ENCODE peak calls at places on chromosomes 13 and 19, in nine cellular contexts. One of them, this sample, is unnamed.

GRCh38 chr13:85864963-85865530 is 65.8 kb upstream of the SLITRK6 start:
- DNase-seq in lower lobe of right lung: no peak
- DNase-seq in right atrium auricular region: no peak
- DNase-seq in CD8-positive, alpha-beta memory T cell: no peak
- DNase-seq in A549: no peak
- DNase-seq in cardiac muscle cell: peak; percentile 1
- DNase-seq in IMR-90: peak; percentile 38
- DNase-seq in neural progenitor cell: peak; percentile 58
- DNase-seq in aorta: no peak
- DNase-seq in this sample: peak; percentile 50

GRCh38 chr19:31448221-31448657 is 99.0 kb upstream of the TSHZ3 start:
- DNase-seq in lower lobe of right lung: peak; percentile 53
- DNase-seq in right atrium auricular region: peak; percentile 83
- DNase-seq in CD8-positive, alpha-beta memory T cell: no peak
- DNase-seq in A549: no peak
- DNase-seq in cardiac muscle cell: peak; percentile 94
- DNase-seq in IMR-90: peak; percentile 89
- DNase-seq in neural progenitor cell: no peak
- DNase-seq in aorta: no peak
- DNase-seq in this sample: peak; percentile 39

GRCh38 chr19:29624489-29625210 is 18.6 kb downstream of the POP4 start:
- DNase-seq in lower lobe of right lung: no peak
- DNase-seq in right atrium auricular region: no peak
- DNase-seq in CD8-positive, alpha-beta memory T cell: no peak
- DNase-seq in A549: no peak
- DNase-seq in cardiac muscle cell: no peak
- DNase-seq in IMR-90: peak; percentile 4
- DNase-seq in neural progenitor cell: no peak
- DNase-seq in aorta: peak; percentile 14
- DNase-seq in this sample: no peak

GRCh38 chr13:102667023-102667422 is 27.8 kb downstream of the METTL21C start:
- DNase-seq in lower lobe of right lung: no peak
- DNase-seq in right atrium auricular region: no peak
- DNase-seq in CD8-positive, alpha-beta memory T cell: no peak
- DNase-seq in A549: no peak
- DNase-seq in cardiac muscle cell: no peak
- DNase-seq in IMR-90: no peak
- DNase-seq in neural progenitor cell: no peak
- DNase-seq in aorta: no peak
- DNase-seq in this sample: no peak

GRCh38 chr13:25806304-25806974 is 245.4 kb downstream of the SHISA2 start:
- DNase-seq in lower lobe of right lung: no peak
- DNase-seq in right atrium auricular region: no peak
- DNase-seq in CD8-positive, alpha-beta memory T cell: no peak
- DNase-seq in A549: no peak
- DNase-seq in cardiac muscle cell: no peak
- DNase-seq in IMR-90: no peak
- DNase-seq in neural progenitor cell: no peak
- DNase-seq in aorta: no peak
- DNase-seq in this sample: no peak

GRCh38 chr13:78607409-78608253 is 4.3 kb upstream of the POU4F1 start:
- DNase-seq in lower lobe of right lung: no peak
- DNase-seq in right atrium auricular region: no peak
- DNase-seq in CD8-positive, alpha-beta memory T cell: no peak
- DNase-seq in A549: no peak
- DNase-seq in cardiac muscle cell: no peak
- DNase-seq in IMR-90: no peak
- DNase-seq in neural progenitor cell: peak; percentile 62
- DNase-seq in aorta: peak; percentile 73
- DNase-seq in this sample: no peak

GRCh38 chr19:40614595-40615411 is 13.6 kb downstream of the LTBP4 start:
- DNase-seq in lower lobe of right lung: peak; percentile 86
- DNase-seq in right atrium auricular region: peak; percentile 93
- DNase-seq in CD8-positive, alpha-beta memory T cell: no peak
- DNase-seq in A549: no peak
- DNase-seq in cardiac muscle cell: peak; percentile 96
- DNase-seq in IMR-90: peak; percentile 99
- DNase-seq in neural progenitor cell: peak; percentile 92
- DNase-seq in aorta: peak; percentile 91
- DNase-seq in this sample: peak; percentile 95

GRCh38 chr13:85693889-85694511 is 105.2 kb downstream of the SLITRK6 start:
- DNase-seq in lower lobe of right lung: no peak
- DNase-seq in right atrium auricular region: no peak
- DNase-seq in CD8-positive, alpha-beta memory T cell: no peak
- DNase-seq in A549: peak; percentile 3
- DNase-seq in cardiac muscle cell: peak; percentile 2
- DNase-seq in IMR-90: peak; percentile 44
- DNase-seq in neural progenitor cell: no peak
- DNase-seq in aorta: no peak
- DNase-seq in this sample: peak; percentile 22

GRCh38 chr13:57409121-57409520 is 222.4 kb upstream of the PCDH17 start:
- DNase-seq in lower lobe of right lung: no peak
- DNase-seq in right atrium auricular region: no peak
- DNase-seq in CD8-positive, alpha-beta memory T cell: no peak
- DNase-seq in A549: no peak
- DNase-seq in cardiac muscle cell: no peak
- DNase-seq in IMR-90: no peak
- DNase-seq in neural progenitor cell: peak; percentile 38
- DNase-seq in aorta: no peak
- DNase-seq in this sample: no peak

GRCh38 chr13:27270594-27271520 is at the start of gene RASL11A:
- DNase-seq in lower lobe of right lung: peak; percentile 92
- DNase-seq in right atrium auricular region: peak; percentile 84
- DNase-seq in CD8-positive, alpha-beta memory T cell: peak; percentile 79
- DNase-seq in A549: peak; percentile 41
- DNase-seq in cardiac muscle cell: peak; percentile 91
- DNase-seq in IMR-90: peak; percentile 87
- DNase-seq in neural progenitor cell: peak; percentile 94
- DNase-seq in aorta: peak; percentile 96
- DNase-seq in this sample: peak; percentile 97

GRCh38 chr19:52297601-52298358 is 811 bp downstream of the ZNF480 start:
- DNase-seq in lower lobe of right lung: no peak
- DNase-seq in right atrium auricular region: no peak
- DNase-seq in CD8-positive, alpha-beta memory T cell: no peak
- DNase-seq in A549: no peak
- DNase-seq in cardiac muscle cell: peak; percentile 8
- DNase-seq in IMR-90: peak; percentile 11
- DNase-seq in neural progenitor cell: peak; percentile 5
- DNase-seq in aorta: no peak
- DNase-seq in this sample: no peak

GRCh38 chr19:8214802-8215201 is 5.6 kb downstream of the CERS4 start:
- DNase-seq in lower lobe of right lung: no peak
- DNase-seq in right atrium auricular region: no peak
- DNase-seq in CD8-positive, alpha-beta memory T cell: no peak
- DNase-seq in A549: no peak
- DNase-seq in cardiac muscle cell: peak; percentile 11
- DNase-seq in IMR-90: no peak
- DNase-seq in neural progenitor cell: no peak
- DNase-seq in aorta: no peak
- DNase-seq in this sample: no peak

DNA sequence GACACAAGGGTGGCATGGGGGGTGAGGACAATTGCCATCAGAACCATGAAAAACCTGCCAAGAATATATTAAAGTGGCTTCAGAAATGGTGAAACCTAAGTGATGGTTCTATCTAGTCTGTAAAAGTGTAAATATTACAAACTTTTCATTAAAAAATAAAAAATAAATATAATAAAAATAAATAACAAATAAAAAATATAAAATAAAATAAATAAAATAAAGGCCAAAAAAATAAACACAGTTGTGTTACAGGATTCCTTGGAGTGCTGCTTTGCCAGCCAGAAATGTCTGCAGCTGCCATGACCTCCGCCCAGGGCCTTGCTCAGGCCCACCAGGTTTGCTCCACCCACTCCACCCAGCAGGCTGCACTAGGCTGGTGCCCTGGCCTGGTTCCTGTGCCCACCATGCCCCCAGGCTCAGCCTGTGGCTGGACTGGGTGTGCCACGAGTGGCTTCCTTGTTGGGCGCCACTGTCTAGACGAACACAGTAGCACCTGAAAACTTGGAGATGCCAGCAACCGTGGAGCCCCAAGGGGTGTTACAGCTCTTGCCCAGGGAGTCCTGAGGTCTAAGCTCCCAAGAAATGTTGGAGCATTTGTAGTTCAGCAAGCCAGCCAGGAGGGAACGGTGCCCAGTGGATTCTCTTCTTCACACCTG is 20.9 kb downstream of the CCDC70 start:
- DNase-seq in lower lobe of right lung: no peak
- DNase-seq in right atrium auricular region: no peak
- DNase-seq in CD8-positive, alpha-beta memory T cell: no peak
- DNase-seq in A549: no peak
- DNase-seq in cardiac muscle cell: no peak
- DNase-seq in IMR-90: no peak
- DNase-seq in neural progenitor cell: no peak
- DNase-seq in aorta: no peak
- DNase-seq in this sample: no peak
- H3K4me1 ChIP-seq in lower lobe of right lung: no peaks in the 10 kb centered on the region
- H3K4me1 ChIP-seq in right atrium auricular region: no peaks in the 10 kb centered on the region
- H3K4me1 ChIP-seq in CD8-positive, alpha-beta memory T cell: no peaks in the 10 kb centered on the region
- H3K4me1 ChIP-seq in A549: no peaks in the 10 kb centered on the region
- H3K4me1 ChIP-seq in cardiac muscle cell: no peaks in the 10 kb centered on the region
- H3K4me1 ChIP-seq in IMR-90: no peaks in the 10 kb centered on the region
- H3K4me1 ChIP-seq in neural progenitor cell: peaks cover 6% of the 10 kb centered on the region
- H3K4me1 ChIP-seq in aorta: no peaks in the 10 kb centered on the region
- H3K4me1 ChIP-seq in this sample: no peaks in the 10 kb centered on the region

DNA sequence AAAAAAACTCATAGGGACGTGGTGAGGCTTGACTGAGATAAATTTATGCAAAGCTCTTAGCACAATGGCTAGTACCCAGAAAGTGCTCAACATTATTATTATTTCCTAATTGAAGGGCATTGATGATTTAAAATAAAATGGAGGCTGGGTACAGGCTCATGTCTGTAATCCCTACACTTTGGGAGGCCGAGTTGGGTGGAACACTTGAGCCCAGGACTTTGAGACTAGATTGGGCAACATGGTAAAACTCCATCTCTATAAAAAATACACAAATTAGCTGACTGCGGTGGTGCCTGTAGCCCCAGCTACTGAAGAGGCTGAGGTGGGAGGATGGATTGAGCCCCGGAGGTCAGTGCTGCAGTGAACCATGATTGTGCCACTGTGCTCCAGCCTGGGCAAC is 49.6 kb downstream of the LRCH1 start:
- DNase-seq in lower lobe of right lung: no peak
- DNase-seq in right atrium auricular region: no peak
- DNase-seq in CD8-positive, alpha-beta memory T cell: no peak
- DNase-seq in A549: no peak
- DNase-seq in cardiac muscle cell: no peak
- DNase-seq in IMR-90: no peak
- DNase-seq in neural progenitor cell: no peak
- DNase-seq in aorta: no peak
- DNase-seq in this sample: no peak
- H3K4me1 ChIP-seq in lower lobe of right lung: peaks cover 85% of the 10 kb centered on the region
- H3K4me1 ChIP-seq in right atrium auricular region: peaks cover 72% of the 10 kb centered on the region
- H3K4me1 ChIP-seq in CD8-positive, alpha-beta memory T cell: peaks cover 40% of the 10 kb centered on the region
- H3K4me1 ChIP-seq in A549: peaks cover 75% of the 10 kb centered on the region
- H3K4me1 ChIP-seq in cardiac muscle cell: peaks cover 31% of the 10 kb centered on the region
- H3K4me1 ChIP-seq in IMR-90: peaks cover 13% of the 10 kb centered on the region
- H3K4me1 ChIP-seq in neural progenitor cell: peaks cover 10% of the 10 kb centered on the region
- H3K4me1 ChIP-seq in aorta: peaks cover 26% of the 10 kb centered on the region
- H3K4me1 ChIP-seq in this sample: peaks cover 30% of the 10 kb centered on the region

GRCh38 chr13:113837554-113838355 is 26.1 kb downstream of the GAS6 start:
- DNase-seq in lower lobe of right lung: peak; percentile 84
- DNase-seq in right atrium auricular region: peak; percentile 95
- DNase-seq in CD8-positive, alpha-beta memory T cell: no peak
- DNase-seq in A549: peak; percentile 62
- DNase-seq in cardiac muscle cell: peak; percentile 98
- DNase-seq in IMR-90: peak; percentile 98
- DNase-seq in neural progenitor cell: no peak
- DNase-seq in aorta: peak; percentile 98
- DNase-seq in this sample: peak; percentile 98
- H3K4me1 ChIP-seq in lower lobe of right lung: peaks cover 43% of the 10 kb centered on the region
- H3K4me1 ChIP-seq in right atrium auricular region: peaks cover 55% of the 10 kb centered on the region
- H3K4me1 ChIP-seq in CD8-positive, alpha-beta memory T cell: peaks cover 20% of the 10 kb centered on the region
- H3K4me1 ChIP-seq in A549: peaks cover 46% of the 10 kb centered on the region
- H3K4me1 ChIP-seq in cardiac muscle cell: peaks cover 34% of the 10 kb centered on the region
- H3K4me1 ChIP-seq in IMR-90: peaks cover 42% of the 10 kb centered on the region
- H3K4me1 ChIP-seq in neural progenitor cell: peaks cover 15% of the 10 kb centered on the region
- H3K4me1 ChIP-seq in aorta: no peaks in the 10 kb centered on the region
- H3K4me1 ChIP-seq in this sample: peaks cover 35% of the 10 kb centered on the region

DNA sequence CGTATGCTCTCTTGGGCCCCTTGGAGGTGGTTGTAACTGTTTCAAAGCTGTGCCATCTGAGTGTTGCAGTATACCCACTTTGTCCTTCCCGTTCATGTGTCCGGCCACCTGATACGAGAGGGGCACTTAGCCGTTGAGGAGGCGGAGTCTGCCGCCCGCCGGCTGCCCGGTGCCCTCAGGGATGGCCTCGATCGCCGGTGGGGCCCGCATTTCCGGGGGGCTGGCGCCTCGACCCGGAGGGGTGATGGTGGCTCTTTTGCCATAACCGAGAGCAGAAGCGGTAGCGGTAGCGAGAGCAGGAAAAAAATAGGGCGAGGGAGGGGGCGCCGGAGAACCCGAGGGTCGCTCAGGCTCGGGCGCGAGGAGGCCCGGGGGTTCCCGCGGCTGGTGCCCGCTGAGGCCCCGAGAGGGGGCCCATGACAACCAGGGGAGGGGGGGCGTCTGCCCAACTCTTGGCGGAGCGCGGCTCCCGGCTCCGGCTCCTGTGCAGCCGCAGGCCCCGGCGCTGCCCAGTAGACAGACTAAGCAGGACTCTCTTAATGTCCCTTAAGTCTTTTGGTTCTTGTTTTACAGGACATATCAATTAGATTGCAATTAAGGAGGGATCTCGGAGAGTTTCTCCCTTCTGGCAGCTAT is 342.7 kb upstream of the SGCG start:
- DNase-seq in lower lobe of right lung: no peak
- DNase-seq in right atrium auricular region: no peak
- DNase-seq in CD8-positive, alpha-beta memory T cell: no peak
- DNase-seq in A549: no peak
- DNase-seq in cardiac muscle cell: no peak
- DNase-seq in IMR-90: no peak
- DNase-seq in neural progenitor cell: no peak
- DNase-seq in aorta: no peak
- DNase-seq in this sample: no peak
- H3K4me1 ChIP-seq in lower lobe of right lung: no peaks in the 10 kb centered on the region
- H3K4me1 ChIP-seq in right atrium auricular region: peaks cover 3% of the 10 kb centered on the region
- H3K4me1 ChIP-seq in CD8-positive, alpha-beta memory T cell: no peaks in the 10 kb centered on the region
- H3K4me1 ChIP-seq in A549: no peaks in the 10 kb centered on the region
- H3K4me1 ChIP-seq in cardiac muscle cell: no peaks in the 10 kb centered on the region
- H3K4me1 ChIP-seq in IMR-90: no peaks in the 10 kb centered on the region
- H3K4me1 ChIP-seq in neural progenitor cell: no peaks in the 10 kb centered on the region
- H3K4me1 ChIP-seq in aorta: no peaks in the 10 kb centered on the region
- H3K4me1 ChIP-seq in this sample: no peaks in the 10 kb centered on the region

DNA sequence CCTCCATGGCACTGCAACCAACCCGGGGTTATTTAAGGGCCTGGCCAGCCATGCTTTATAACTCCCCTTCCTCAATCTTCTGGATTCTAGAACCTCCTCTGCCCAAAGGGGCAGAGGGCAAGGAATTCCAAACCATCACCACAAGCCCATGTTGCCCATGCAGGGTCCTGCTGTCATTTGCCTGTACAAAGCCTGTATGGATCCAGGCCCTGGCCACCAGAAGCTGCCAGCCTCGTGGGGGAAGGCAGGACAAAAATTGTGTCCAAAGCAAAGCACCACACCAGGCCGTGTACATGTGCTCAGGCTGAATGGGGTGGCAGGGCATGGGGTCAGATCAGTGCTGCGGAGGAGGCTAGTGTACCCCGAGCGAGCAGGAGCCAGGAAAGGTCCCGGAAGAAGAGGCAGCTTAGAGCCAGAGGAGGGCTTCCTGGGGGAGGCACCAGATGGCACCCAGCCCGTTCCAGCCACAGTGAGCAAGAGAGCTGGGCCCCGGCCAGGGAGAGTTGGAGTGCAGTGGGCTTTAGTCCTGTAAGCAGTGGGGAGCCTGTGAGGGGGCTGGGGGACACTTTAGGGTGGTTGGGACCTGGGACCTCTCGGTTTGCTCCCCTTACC is 35.8 kb downstream of the CAPN12 start:
- DNase-seq in lower lobe of right lung: no peak
- DNase-seq in right atrium auricular region: no peak
- DNase-seq in CD8-positive, alpha-beta memory T cell: no peak
- DNase-seq in A549: no peak
- DNase-seq in cardiac muscle cell: no peak
- DNase-seq in IMR-90: no peak
- DNase-seq in neural progenitor cell: no peak
- DNase-seq in aorta: no peak
- DNase-seq in this sample: no peak
- H3K4me1 ChIP-seq in lower lobe of right lung: peaks cover 78% of the 10 kb centered on the region
- H3K4me1 ChIP-seq in right atrium auricular region: peaks cover 95% of the 10 kb centered on the region
- H3K4me1 ChIP-seq in CD8-positive, alpha-beta memory T cell: no peaks in the 10 kb centered on the region
- H3K4me1 ChIP-seq in A549: peaks cover 76% of the 10 kb centered on the region
- H3K4me1 ChIP-seq in cardiac muscle cell: no peaks in the 10 kb centered on the region
- H3K4me1 ChIP-seq in IMR-90: peaks cover 43% of the 10 kb centered on the region
- H3K4me1 ChIP-seq in neural progenitor cell: no peaks in the 10 kb centered on the region
- H3K4me1 ChIP-seq in aorta: no peaks in the 10 kb centered on the region
- H3K4me1 ChIP-seq in this sample: peaks cover 31% of the 10 kb centered on the region

This sample was measured in adipocyte.